ENCODE peak calls at places on chromosomes 1 and 21, in seven cellular contexts. O is transverse colon, Z is tibial nerve, J is right lobe of liver, N is suprapubic skin, Y is prostate gland, V is H54. D is an unnamed sample.

GRCh38 chr1:113769599-113769970 is 10.3 kb upstream of the PHTF1 start:
- DNase-seq in O (no peak), Y (no peak), V (no peak), J (no peak), Z (no peak), N (no peak), D (no peak)

GRCh38 chr1:3501856-3502665 is 47.6 kb downstream of the ARHGEF16 start:
- DNase-seq in Z (peak), J (peak), V (no peak), N (peak), Y (peak), O (peak), D (peak)

GRCh38 chr1:111516008-111516535 is 12.6 kb upstream of the ADORA3 start:
- DNase-seq in Z (no peak), O (peak), Y (no peak), V (no peak), N (no peak), J (peak), D (peak)

GRCh38 chr21:35987475-35987874 is 72.9 kb downstream of the SETD4 start:
- DNase-seq in Z (no peak), J (no peak), O (no peak), V (no peak), Y (no peak), N (no peak), D (no peak)

GRCh38 chr1:6113116-6113515 is 67.0 kb downstream of the CHD5 start:
- DNase-seq in Y (no peak), O (no peak), Z (no peak), J (peak), N (no peak), V (no peak), D (no peak)

GRCh38 chr21:34857874-34858273 is 189.1 kb downstream of the CLIC6 start:
- DNase-seq in O (no peak), V (no peak), Z (no peak), J (no peak), N (no peak), Y (no peak), D (no peak)

GRCh38 chr1:218514694-218515093 is 169.6 kb downstream of the TGFB2 start:
- DNase-seq in J (no peak), Y (no peak), O (no peak), Z (no peak), V (no peak), N (no peak), D (no peak)

GRCh38 chr1:39620659-39621165 is 18.7 kb downstream of the HEYL start:
- DNase-seq in Y (no peak), Z (no peak), O (no peak), N (no peak), J (no peak), V (no peak), D (no peak)

GRCh38 chr21:32335601-32336575 is 37.2 kb downstream of the MRAP start:
- DNase-seq in N (no peak), Z (no peak), V (no peak), O (no peak), J (no peak), Y (no peak), D (no peak)

GRCh38 chr21:35198004-35198403 is 148.9 kb upstream of the RUNX1 start:
- DNase-seq in V (no peak), N (no peak), Y (no peak), O (no peak), J (no peak), Z (no peak), D (no peak)

GRCh38 chr1:113860891-113861290 is 10.6 kb downstream of the PTPN22 start:
- DNase-seq in N (no peak), V (peak), Y (no peak), Z (no peak), J (no peak), O (no peak), D (no peak)

GRCh38 chr1:92486251-92487077 is at the start of gene GFI1:
- DNase-seq in Y (no peak), J (peak), O (peak), Z (no peak), N (no peak), V (no peak), D (peak)

GRCh38 chr1:33943978-33944377 is 80.1 kb downstream of the HMGB4 start:
- DNase-seq in N (no peak), J (no peak), O (no peak), Y (no peak), Z (no peak), V (peak), D (no peak)

GRCh38 chr1:117662667-117663066 is 56.8 kb downstream of the TENT5C start:
- DNase-seq in O (no peak), J (no peak), Y (no peak), Z (no peak), V (no peak), N (no peak), D (no peak)

GRCh38 chr1:63593887-63594617 is 841 bp downstream of the PGM1 start:
- DNase-seq in N (peak), O (peak), Z (peak), Y (peak), V (peak), J (peak), D (peak)

GRCh38 chr1:69651656-69652055 is 83.9 kb downstream of the LRRC7 start:
- DNase-seq in J (no peak), Z (no peak), V (no peak), Y (no peak), O (no peak), N (no peak), D (no peak)

GRCh38 chr1:228072658-228073043 is 9.9 kb upstream of the ARF1 start:
- DNase-seq in O (no peak), Z (no peak), V (no peak), Y (no peak), N (peak), J (no peak), D (no peak)

GRCh38 chr1:65729308-65729707 is 63.4 kb upstream of the PDE4B start:
- DNase-seq in V (no peak), Y (no peak), Z (no peak), J (no peak), O (no peak), N (no peak), D (no peak)

GRCh38 chr1:171984262-171984661 is 143.0 kb downstream of the DNM3 start:
- DNase-seq in Z (no peak), J (no peak), O (peak), N (no peak), V (no peak), Y (no peak), D (no peak)

GRCh38 chr1:182611787-182612186 is 7.6 kb upstream of the RGS16 start:
- DNase-seq in N (no peak), V (no peak), O (no peak), Z (no peak), J (no peak), Y (no peak), D (no peak)

GRCh38 chr1:246165826-246166709 is 341.0 kb downstream of the SMYD3 start:
- DNase-seq in O (peak), N (no peak), Z (no peak), Y (peak), V (no peak), J (no peak), D (peak)

GRCh38 chr1:92968138-92969032 is 7.1 kb upstream of the DIPK1A start:
- DNase-seq in Y (no peak), Z (no peak), O (no peak), N (no peak), V (no peak), J (no peak), D (no peak)

GRCh38 chr1:156812293-156812990 is 4.2 kb downstream of the SH2D2A start:
- DNase-seq in N (no peak), Y (no peak), Z (no peak), J (no peak), O (no peak), V (no peak), D (no peak)

GRCh38 chr1:156813298-156813697 is 3.4 kb downstream of the SH2D2A start:
- DNase-seq in Y (no peak), Z (no peak), O (no peak), J (no peak), N (no peak), V (no peak), D (no peak)

GRCh38 chr1:156815307-156815826 is 1.3 kb downstream of the SH2D2A start:
- DNase-seq in Y (no peak), N (no peak), O (peak), Z (peak), V (peak), J (no peak), D (no peak)

GRCh38 chr1:156814571-156815260 is 1.9 kb downstream of the SH2D2A start:
- DNase-seq in N (no peak), V (peak), J (no peak), Y (no peak), O (no peak), Z (no peak), D (no peak)

GRCh38 chr1:156813750-156814570 is 2.7 kb downstream of the SH2D2A start:
- DNase-seq in J (peak), Y (peak), V (no peak), O (peak), Z (peak), N (no peak), D (peak)
- TF ChIP-seq POLR2A in J (no peak), Y (no peak), V (no peak), O (peak), Z (no peak), N (no peak), D (no peak)

DNA sequence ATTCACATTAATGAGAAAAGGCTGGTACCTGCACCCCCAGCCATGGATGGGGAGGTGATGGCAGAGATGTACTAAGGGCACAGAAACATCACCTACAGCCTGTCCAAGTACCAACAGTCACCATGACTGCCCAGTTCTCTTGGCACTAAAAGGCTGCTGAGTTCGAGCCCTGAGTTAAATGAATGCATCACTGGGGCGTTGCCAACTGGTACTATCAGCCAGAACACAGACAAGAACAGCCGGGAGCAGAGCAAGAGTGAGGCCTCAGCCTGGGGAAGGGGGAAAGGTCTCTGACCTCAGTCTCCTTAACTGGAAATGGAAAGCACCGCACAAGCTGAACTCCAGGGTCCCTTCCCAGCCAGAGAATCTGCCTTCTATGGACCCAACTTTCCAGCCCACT is 60.5 kb downstream of the GLIS1 start:
- DNase-seq in Y (no peak), N (no peak), V (no peak), Z (no peak), J (no peak), O (no peak), D (peak)
- TF ChIP-seq POLR2A in Y (no peak), N (no peak), V (no peak), Z (no peak), J (no peak), O (no peak), D (no peak)

DNA sequence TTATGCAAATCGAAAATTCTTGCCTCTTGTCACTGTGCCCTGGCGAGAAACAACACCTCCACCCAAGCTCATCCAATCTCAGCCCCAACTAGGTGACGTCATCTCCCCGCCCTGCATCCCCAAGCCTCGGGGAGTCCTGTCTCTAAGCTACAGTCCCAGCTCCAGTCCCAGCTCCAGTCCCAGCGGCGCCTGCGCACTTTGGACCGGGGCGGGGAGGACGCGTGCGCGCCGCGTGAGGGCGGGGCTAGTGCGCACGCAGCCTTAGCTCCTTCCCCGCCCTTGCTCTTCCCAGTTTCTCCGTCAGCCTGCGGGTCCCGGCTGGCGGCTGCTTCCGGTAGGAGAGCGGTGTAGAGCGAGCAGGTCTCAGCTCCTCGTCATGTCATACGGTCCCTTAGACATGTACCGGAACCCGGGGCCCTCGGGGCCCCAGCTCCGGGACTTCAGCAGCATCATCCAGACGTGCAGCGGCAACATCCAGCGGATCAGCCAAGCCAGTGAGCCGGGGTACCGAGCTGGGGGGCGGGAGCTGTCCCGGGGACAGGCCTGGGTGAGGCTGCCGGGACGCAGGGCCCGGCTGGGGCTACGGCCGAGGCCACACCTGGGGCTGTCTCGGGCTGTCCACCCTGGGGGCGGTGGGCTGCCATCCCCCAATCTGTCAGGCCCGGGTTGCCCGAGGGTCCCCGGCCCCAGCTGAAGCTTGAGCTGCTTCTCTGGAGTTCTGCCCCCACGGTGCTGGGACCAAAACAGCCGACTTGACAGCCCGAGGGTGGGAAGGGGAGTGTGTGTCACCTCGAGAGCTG is at the start of gene STX12:
- DNase-seq in J (peak), N (peak), Y (peak), V (peak), Z (peak), O (peak), D (peak)
- TF ChIP-seq POLR2A in J (peak), N (peak), Y (peak), V (peak), Z (peak), O (peak), D (peak)

DNA sequence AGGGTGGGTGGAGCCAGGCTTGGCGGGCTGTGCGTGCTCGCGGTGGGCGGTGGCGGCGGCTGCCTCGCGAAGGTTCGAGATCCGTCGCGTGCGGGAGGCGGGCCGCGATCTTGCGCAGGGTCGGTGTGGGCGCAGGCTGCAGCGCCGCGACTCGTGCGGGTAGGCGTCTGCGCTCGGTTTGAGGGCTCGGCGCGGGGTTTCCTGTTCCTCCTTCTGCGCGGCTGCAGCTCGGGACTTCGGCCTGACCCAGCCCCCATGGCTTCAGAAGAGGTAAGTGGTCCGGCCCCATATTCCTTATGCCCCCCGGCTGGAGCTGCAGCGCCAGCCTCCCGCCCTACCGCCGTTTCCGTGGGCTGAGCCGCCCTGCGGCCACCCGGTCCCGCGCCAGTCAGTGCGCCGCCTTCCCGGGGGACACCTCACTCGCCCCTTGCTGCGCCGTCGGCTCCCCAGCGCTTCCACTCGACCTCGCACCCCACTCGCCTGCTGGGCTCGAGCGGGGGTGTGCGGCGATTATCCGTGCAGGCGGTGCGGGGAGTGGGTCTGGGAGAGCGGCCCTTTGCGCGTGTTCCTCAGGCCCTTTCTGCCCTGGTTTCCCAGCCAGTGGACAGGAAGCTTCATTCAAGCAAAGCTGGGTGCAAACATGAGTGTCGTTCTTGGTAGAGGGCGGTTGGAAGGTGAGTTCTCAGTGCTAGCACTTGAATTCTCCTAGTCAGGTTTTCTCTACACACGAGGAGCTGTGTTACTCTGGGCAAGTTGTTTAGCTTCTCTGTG is at the start of gene CACYBP:
- DNase-seq in V (peak), O (no peak), Z (peak), N (no peak), J (peak), Y (peak), D (no peak)
- TF ChIP-seq POLR2A in V (peak), O (no peak), Z (peak), N (no peak), J (no peak), Y (peak), D (no peak)

DNA sequence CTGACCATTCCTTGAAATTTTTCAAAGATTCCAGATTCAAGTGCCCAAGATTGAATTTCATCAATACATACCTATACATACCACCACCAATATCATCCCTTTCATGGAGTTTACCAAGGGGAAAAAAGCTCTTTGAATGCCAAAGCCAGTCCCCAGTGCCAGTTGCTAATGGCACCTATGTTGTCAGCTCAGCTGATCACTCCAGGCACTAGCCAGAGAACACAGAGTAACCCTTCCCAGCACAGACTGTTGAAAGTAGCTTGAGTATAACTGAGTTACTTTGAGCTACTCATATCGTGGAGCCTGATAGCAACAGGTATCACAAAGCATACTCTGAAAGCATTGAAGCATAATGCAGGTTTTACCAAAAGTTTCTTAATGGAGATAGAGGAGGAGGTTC is 133.9 kb upstream of the NFIA start:
- DNase-seq in N (no peak), O (no peak), V (no peak), Y (no peak), Z (no peak), J (no peak), D (no peak)
- TF ChIP-seq POLR2A in N (no peak), O (no peak), V (no peak), Y (no peak), Z (no peak), J (no peak), D (no peak)

DNA sequence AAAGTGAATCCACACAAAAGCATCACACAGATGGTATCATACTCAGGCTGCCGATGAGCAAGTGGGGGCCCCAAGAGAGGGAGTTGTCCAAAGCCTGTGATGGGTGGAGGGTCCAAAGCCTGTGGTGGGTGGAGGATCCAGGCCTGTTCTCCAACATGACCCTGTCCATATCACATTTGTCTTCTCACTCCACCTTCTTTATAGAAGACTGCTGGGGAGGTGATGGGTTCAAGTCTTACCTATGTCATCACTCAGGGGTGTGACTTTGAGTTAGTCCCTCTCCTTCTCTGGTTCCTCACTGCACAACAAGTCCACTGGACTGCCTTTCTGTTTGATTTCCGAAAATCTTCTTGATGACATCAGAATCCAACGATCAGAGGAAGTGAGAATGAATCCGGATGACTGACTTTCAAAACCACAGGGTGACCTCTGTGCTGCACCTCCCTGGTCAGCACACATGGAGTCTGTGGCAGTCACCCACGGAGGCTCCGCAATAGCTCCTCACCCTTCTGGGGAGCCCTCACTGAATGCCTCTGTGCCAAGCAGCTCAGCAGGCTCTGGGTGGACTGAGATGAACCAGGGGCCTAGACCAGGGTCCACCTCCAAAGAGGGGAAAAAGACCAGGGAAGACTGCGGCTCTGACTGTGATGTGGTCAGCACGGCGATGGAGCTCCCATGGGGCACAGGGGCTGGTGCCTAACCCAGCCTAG is 166.8 kb downstream of the HIVEP3 start:
- DNase-seq in J (no peak), Y (no peak), N (no peak), O (peak), Z (no peak), V (peak), D (no peak)
- TF ChIP-seq POLR2A in J (no peak), Y (no peak), N (no peak), O (no peak), Z (no peak), V (no peak), D (no peak)

DNA sequence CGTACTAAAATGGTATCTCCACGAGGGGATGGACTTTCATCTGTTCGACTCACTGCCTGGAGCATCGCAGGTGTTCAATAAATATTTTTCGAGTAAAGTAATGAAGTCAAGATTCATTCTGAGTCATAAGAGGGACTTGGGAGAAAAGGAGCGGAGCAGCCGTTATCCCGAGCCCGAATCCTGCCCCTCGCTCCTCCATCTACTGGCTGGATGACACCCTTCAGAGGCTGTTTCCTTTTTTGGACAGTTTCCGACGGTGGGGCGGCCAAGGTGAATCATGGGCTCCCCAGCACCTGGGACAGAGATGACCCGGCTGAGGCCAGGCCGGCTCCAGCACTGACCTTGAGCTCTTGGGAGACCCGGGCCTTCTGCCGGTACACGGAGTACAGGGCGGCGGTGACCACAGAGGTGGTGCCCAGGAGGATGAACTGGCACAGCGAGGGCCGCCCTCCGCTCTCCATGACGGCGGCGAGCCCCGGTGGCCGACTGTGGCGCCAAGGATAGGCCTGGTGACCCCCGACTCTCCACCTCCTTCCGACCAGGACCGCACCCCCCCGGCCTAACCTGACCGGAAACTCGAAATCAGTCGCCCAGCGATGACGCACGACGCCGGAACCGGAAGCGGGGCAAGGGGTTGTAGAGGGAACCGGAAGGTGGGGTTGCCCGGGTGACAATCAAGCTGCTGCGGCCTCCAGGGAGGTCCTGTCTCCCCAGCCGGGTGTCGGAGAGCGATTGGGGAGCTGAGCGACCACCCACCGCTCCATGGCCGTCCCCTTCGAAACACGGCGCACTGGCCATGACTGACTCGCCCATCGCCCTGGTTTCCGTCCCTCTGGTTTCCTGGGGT is at the start of gene MUL1:
- DNase-seq in Y (peak), V (peak), J (peak), N (peak), Z (peak), O (peak), D (peak)
- TF ChIP-seq POLR2A in Y (peak), V (peak), J (peak), N (peak), Z (peak), O (peak), D (peak)

D was measured in erythroblast.